ENCODE peak calls at places on chromosomes 7 and 10, in six cellular contexts. One of them, this sample, is unnamed.

GRCh38 chr7:128352138-128352537 is 8.4 kb upstream of the RBM28 start:
- DNase-seq in left ventricle myocardium inferior: peak; percentile 39
- DNase-seq in SK-N-SH: peak; percentile 63
- DNase-seq in psoas muscle: peak; percentile 82
- DNase-seq in neuronal stem cell: peak; percentile 35
- DNase-seq in fibroblast of lung: peak; percentile 45
- DNase-seq in this sample: no peak

GRCh38 chr7:16786257-16786656 is 18.5 kb downstream of the AGR2 start:
- DNase-seq in neuronal stem cell: no peak
- DNase-seq in fibroblast of lung: no peak
- DNase-seq in psoas muscle: no peak
- DNase-seq in left ventricle myocardium inferior: no peak
- DNase-seq in SK-N-SH: no peak
- DNase-seq in this sample: no peak

GRCh38 chr10:109928393-109928792 is 5.1 kb upstream of the XPNPEP1 start:
- DNase-seq in psoas muscle: no peak
- DNase-seq in fibroblast of lung: no peak
- DNase-seq in SK-N-SH: no peak
- DNase-seq in left ventricle myocardium inferior: no peak
- DNase-seq in neuronal stem cell: no peak
- DNase-seq in this sample: no peak

GRCh38 chr10:25768167-25768566 is 165.9 kb upstream of the MYO3A start:
- DNase-seq in left ventricle myocardium inferior: no peak
- DNase-seq in psoas muscle: no peak
- DNase-seq in neuronal stem cell: no peak
- DNase-seq in SK-N-SH: peak; percentile 11
- DNase-seq in fibroblast of lung: no peak
- DNase-seq in this sample: no peak

GRCh38 chr10:114307731-114308130 is 68.7 kb downstream of the VWA2 start:
- DNase-seq in fibroblast of lung: no peak
- DNase-seq in left ventricle myocardium inferior: no peak
- DNase-seq in neuronal stem cell: no peak
- DNase-seq in SK-N-SH: no peak
- DNase-seq in psoas muscle: no peak
- DNase-seq in this sample: no peak

GRCh38 chr10:104548090-104548489 is 93.0 kb upstream of the SORCS3 start:
- DNase-seq in SK-N-SH: no peak
- DNase-seq in left ventricle myocardium inferior: no peak
- DNase-seq in fibroblast of lung: peak; percentile 32
- DNase-seq in psoas muscle: no peak
- DNase-seq in neuronal stem cell: peak; percentile 31
- DNase-seq in this sample: no peak

GRCh38 chr7:14457567-14458453 is 444.7 kb downstream of the DGKB start:
- DNase-seq in SK-N-SH: peak; percentile 53
- DNase-seq in left ventricle myocardium inferior: peak; percentile 48
- DNase-seq in fibroblast of lung: peak; percentile 72
- DNase-seq in psoas muscle: peak; percentile 65
- DNase-seq in neuronal stem cell: peak; percentile 77
- DNase-seq in this sample: no peak

GRCh38 chr10:125064681-125065492 is 95.5 kb downstream of the CTBP2 start:
- DNase-seq in neuronal stem cell: no peak
- DNase-seq in fibroblast of lung: peak; percentile 91
- DNase-seq in SK-N-SH: no peak
- DNase-seq in left ventricle myocardium inferior: no peak
- DNase-seq in psoas muscle: peak; percentile 34
- DNase-seq in this sample: no peak

GRCh38 chr7:92567460-92567859 is 22.7 kb downstream of the FAM133B start:
- DNase-seq in left ventricle myocardium inferior: no peak
- DNase-seq in fibroblast of lung: peak; percentile 14
- DNase-seq in psoas muscle: no peak
- DNase-seq in SK-N-SH: no peak
- DNase-seq in neuronal stem cell: no peak
- DNase-seq in this sample: no peak

GRCh38 chr10:94005050-94005449 is 11.3 kb downstream of the PLCE1 start:
- DNase-seq in neuronal stem cell: no peak
- DNase-seq in left ventricle myocardium inferior: no peak
- DNase-seq in psoas muscle: no peak
- DNase-seq in fibroblast of lung: peak; percentile 80
- DNase-seq in SK-N-SH: no peak
- DNase-seq in this sample: no peak

GRCh38 chr10:110684800-110685446 is 40.8 kb downstream of the RBM20 start:
- DNase-seq in SK-N-SH: no peak
- DNase-seq in psoas muscle: peak; percentile 75
- DNase-seq in left ventricle myocardium inferior: no peak
- DNase-seq in fibroblast of lung: peak; percentile 64
- DNase-seq in neuronal stem cell: no peak
- DNase-seq in this sample: no peak

GRCh38 chr10:57694956-57695605 is 572.6 kb downstream of the IPMK start:
- DNase-seq in psoas muscle: no peak
- DNase-seq in fibroblast of lung: peak; percentile 45
- DNase-seq in neuronal stem cell: no peak
- DNase-seq in SK-N-SH: no peak
- DNase-seq in left ventricle myocardium inferior: no peak
- DNase-seq in this sample: no peak

GRCh38 chr10:129877773-129878371 is 86.2 kb downstream of the EBF3 start:
- DNase-seq in neuronal stem cell: no peak
- DNase-seq in fibroblast of lung: no peak
- DNase-seq in psoas muscle: peak; percentile 62
- DNase-seq in SK-N-SH: peak; percentile 50
- DNase-seq in left ventricle myocardium inferior: no peak
- DNase-seq in this sample: peak; percentile 13

GRCh38 chr10:100747826-100748231 is 2.4 kb downstream of the PAX2 start:
- DNase-seq in left ventricle myocardium inferior: no peak
- DNase-seq in fibroblast of lung: no peak
- DNase-seq in neuronal stem cell: no peak
- DNase-seq in SK-N-SH: peak; percentile 71
- DNase-seq in psoas muscle: no peak
- DNase-seq in this sample: no peak

GRCh38 chr10:30959855-30960247 is 71.8 kb downstream of the ZNF438 start:
- DNase-seq in psoas muscle: no peak
- DNase-seq in fibroblast of lung: no peak
- DNase-seq in neuronal stem cell: no peak
- DNase-seq in SK-N-SH: no peak
- DNase-seq in left ventricle myocardium inferior: no peak
- DNase-seq in this sample: no peak

GRCh38 chr7:111083423-111083822 is 7.5 kb upstream of the LRRN3 start:
- DNase-seq in neuronal stem cell: no peak
- DNase-seq in SK-N-SH: no peak
- DNase-seq in psoas muscle: no peak
- DNase-seq in left ventricle myocardium inferior: no peak
- DNase-seq in fibroblast of lung: peak; percentile 69
- DNase-seq in this sample: peak; percentile 70

GRCh38 chr10:119504651-119505050 is 37.9 kb downstream of the RGS10 start:
- DNase-seq in left ventricle myocardium inferior: no peak
- DNase-seq in fibroblast of lung: no peak
- DNase-seq in SK-N-SH: no peak
- DNase-seq in neuronal stem cell: no peak
- DNase-seq in psoas muscle: no peak
- DNase-seq in this sample: no peak

GRCh38 chr10:15427836-15428414 is 56.8 kb upstream of the FAM171A1 start:
- DNase-seq in psoas muscle: no peak
- DNase-seq in neuronal stem cell: peak; percentile 53
- DNase-seq in fibroblast of lung: peak; percentile 40
- DNase-seq in left ventricle myocardium inferior: no peak
- DNase-seq in SK-N-SH: peak; percentile 58
- DNase-seq in this sample: no peak

GRCh38 chr10:97572214-97572989 is at the start of gene ANKRD2:
- DNase-seq in psoas muscle: peak; percentile 93
- DNase-seq in fibroblast of lung: peak; percentile 64
- DNase-seq in SK-N-SH: peak; percentile 87
- DNase-seq in neuronal stem cell: peak; percentile 45
- DNase-seq in left ventricle myocardium inferior: peak; percentile 86
- DNase-seq in this sample: peak; percentile 22

GRCh38 chr10:4170633-4171314 is 385.8 kb upstream of the KLF6 start:
- DNase-seq in fibroblast of lung: no peak
- DNase-seq in neuronal stem cell: no peak
- DNase-seq in left ventricle myocardium inferior: no peak
- DNase-seq in SK-N-SH: no peak
- DNase-seq in psoas muscle: no peak
- DNase-seq in this sample: no peak

GRCh38 chr10:3482200-3482993 is 302.6 kb downstream of the KLF6 start:
- DNase-seq in psoas muscle: peak; percentile 42
- DNase-seq in neuronal stem cell: peak; percentile 64
- DNase-seq in fibroblast of lung: peak; percentile 96
- DNase-seq in left ventricle myocardium inferior: no peak
- DNase-seq in SK-N-SH: no peak
- DNase-seq in this sample: no peak

GRCh38 chr10:25176421-25176968 is 1.7 kb downstream of the GPR158 start:
- DNase-seq in SK-N-SH: peak; percentile 47
- DNase-seq in fibroblast of lung: peak; percentile 4
- DNase-seq in neuronal stem cell: no peak
- DNase-seq in left ventricle myocardium inferior: no peak
- DNase-seq in psoas muscle: no peak
- DNase-seq in this sample: no peak

GRCh38 chr7:112880786-112881418 is 90.7 kb upstream of the TMEM168 start:
- DNase-seq in fibroblast of lung: no peak
- DNase-seq in neuronal stem cell: no peak
- DNase-seq in SK-N-SH: no peak
- DNase-seq in left ventricle myocardium inferior: no peak
- DNase-seq in psoas muscle: no peak
- DNase-seq in this sample: no peak

GRCh38 chr10:22436893-22437619 is 91.8 kb downstream of the SPAG6 start:
- DNase-seq in left ventricle myocardium inferior: peak; percentile 94
- DNase-seq in neuronal stem cell: peak; percentile 91
- DNase-seq in fibroblast of lung: peak; percentile 95
- DNase-seq in SK-N-SH: peak; percentile 70
- DNase-seq in psoas muscle: peak; percentile 94
- DNase-seq in this sample: peak; percentile 89

GRCh38 chr10:3207351-3207750 is 34.8 kb upstream of the PITRM1 start:
- DNase-seq in left ventricle myocardium inferior: no peak
- DNase-seq in neuronal stem cell: no peak
- DNase-seq in psoas muscle: no peak
- DNase-seq in SK-N-SH: no peak
- DNase-seq in fibroblast of lung: no peak
- DNase-seq in this sample: no peak

GRCh38 chr7:30971840-30972563 is 8.2 kb downstream of the GHRHR start:
- DNase-seq in psoas muscle: no peak
- DNase-seq in neuronal stem cell: no peak
- DNase-seq in left ventricle myocardium inferior: no peak
- DNase-seq in SK-N-SH: peak; percentile 25
- DNase-seq in fibroblast of lung: no peak
- DNase-seq in this sample: no peak
- H3K27me3 ChIP-seq in psoas muscle: peaks cover 6% of the 10 kb centered on the region
- H3K27me3 ChIP-seq in neuronal stem cell: no peaks in the 10 kb centered on the region
- H3K27me3 ChIP-seq in left ventricle myocardium inferior: peaks cover 24% of the 10 kb centered on the region
- H3K27me3 ChIP-seq in SK-N-SH: peaks cover 29% of the 10 kb centered on the region
- H3K27me3 ChIP-seq in fibroblast of lung: peaks cover 17% of the 10 kb centered on the region
- H3K27me3 ChIP-seq in this sample: no peaks in the 10 kb centered on the region

GRCh38 chr10:7944537-7944936 is 110.0 kb upstream of the GATA3 start:
- DNase-seq in left ventricle myocardium inferior: no peak
- DNase-seq in fibroblast of lung: no peak
- DNase-seq in psoas muscle: no peak
- DNase-seq in SK-N-SH: peak; percentile 56
- DNase-seq in neuronal stem cell: no peak
- DNase-seq in this sample: no peak
- H3K4me3 ChIP-seq in left ventricle myocardium inferior: no peak overlapping the region
- H3K4me3 ChIP-seq in fibroblast of lung: no peak overlapping the region
- H3K4me3 ChIP-seq in psoas muscle: no peak overlapping the region
- H3K4me3 ChIP-seq in SK-N-SH: no peak overlapping the region
- H3K4me3 ChIP-seq in neuronal stem cell: no peak overlapping the region
- H3K4me3 ChIP-seq in this sample: no peak overlapping the region

GRCh38 chr10:90987383-90987782 is 66.5 kb upstream of the ANKRD1 start:
- DNase-seq in psoas muscle: no peak
- DNase-seq in left ventricle myocardium inferior: no peak
- DNase-seq in SK-N-SH: no peak
- DNase-seq in neuronal stem cell: no peak
- DNase-seq in fibroblast of lung: no peak
- DNase-seq in this sample: no peak

GRCh38 chr10:90986136-90986760 is 65.4 kb upstream of the ANKRD1 start:
- DNase-seq in fibroblast of lung: no peak
- DNase-seq in neuronal stem cell: no peak
- DNase-seq in left ventricle myocardium inferior: no peak
- DNase-seq in psoas muscle: no peak
- DNase-seq in SK-N-SH: no peak
- DNase-seq in this sample: no peak

GRCh38 chr10:90985301-90985700 is 64.4 kb upstream of the ANKRD1 start:
- DNase-seq in left ventricle myocardium inferior: no peak
- DNase-seq in fibroblast of lung: no peak
- DNase-seq in SK-N-SH: no peak
- DNase-seq in neuronal stem cell: no peak
- DNase-seq in psoas muscle: no peak
- DNase-seq in this sample: no peak

GRCh38 chr10:90988024-90988423 is 67.1 kb upstream of the ANKRD1 start:
- DNase-seq in SK-N-SH: no peak
- DNase-seq in neuronal stem cell: no peak
- DNase-seq in left ventricle myocardium inferior: no peak
- DNase-seq in psoas muscle: no peak
- DNase-seq in fibroblast of lung: no peak
- DNase-seq in this sample: no peak

DNA sequence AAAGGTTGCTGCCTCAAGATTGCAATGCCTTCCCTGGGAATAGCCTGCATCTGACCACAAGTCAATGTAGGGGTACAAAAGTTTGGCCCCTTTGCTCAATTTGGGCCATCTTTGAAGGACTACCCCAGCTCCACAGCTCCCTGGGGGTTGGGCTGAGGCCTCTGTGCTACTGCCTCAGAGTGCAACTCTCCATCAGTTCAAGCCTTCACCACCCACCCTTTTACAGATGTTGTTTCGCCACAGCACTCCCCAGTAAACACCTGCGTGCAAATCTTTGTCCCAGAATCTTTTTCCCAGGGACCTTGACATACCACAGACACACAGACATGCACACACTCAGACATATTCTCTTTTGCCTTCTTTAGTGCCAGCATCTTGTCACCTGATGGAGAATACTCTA is 66.0 kb upstream of the ANKRD1 start:
- DNase-seq in fibroblast of lung: no peak
- DNase-seq in neuronal stem cell: no peak
- DNase-seq in psoas muscle: no peak
- DNase-seq in left ventricle myocardium inferior: no peak
- DNase-seq in SK-N-SH: no peak
- DNase-seq in this sample: no peak
- H3K27ac ChIP-seq in fibroblast of lung: no peak overlapping the region
- H3K27ac ChIP-seq in neuronal stem cell: no peak overlapping the region
- H3K27ac ChIP-seq in psoas muscle: no peak overlapping the region
- H3K27ac ChIP-seq in left ventricle myocardium inferior: peak overlapping the region; percentile 89
- H3K27ac ChIP-seq in SK-N-SH: no peak overlapping the region
- H3K27ac ChIP-seq in this sample: no peak overlapping the region

GRCh38 chr7:101175664-101176063 is 4.4 kb downstream of the NAT16 start:
- DNase-seq in fibroblast of lung: no peak
- DNase-seq in left ventricle myocardium inferior: no peak
- DNase-seq in SK-N-SH: no peak
- DNase-seq in psoas muscle: no peak
- DNase-seq in neuronal stem cell: no peak
- DNase-seq in this sample: no peak

GRCh38 chr7:101172854-101173751 is 7.0 kb downstream of the NAT16 start:
- DNase-seq in fibroblast of lung: peak; percentile 56
- DNase-seq in left ventricle myocardium inferior: peak; percentile 75
- DNase-seq in SK-N-SH: peak; percentile 33
- DNase-seq in neuronal stem cell: no peak
- DNase-seq in psoas muscle: peak; percentile 86
- DNase-seq in this sample: no peak

GRCh38 chr7:101172005-101172853 is 6.9 kb upstream of the VGF start:
- DNase-seq in fibroblast of lung: no peak
- DNase-seq in left ventricle myocardium inferior: no peak
- DNase-seq in neuronal stem cell: no peak
- DNase-seq in SK-N-SH: peak; percentile 36
- DNase-seq in psoas muscle: no peak
- DNase-seq in this sample: no peak

GRCh38 chr7:101173752-101174244 is 6.3 kb downstream of the NAT16 start:
- DNase-seq in left ventricle myocardium inferior: no peak
- DNase-seq in fibroblast of lung: no peak
- DNase-seq in SK-N-SH: peak; percentile 80
- DNase-seq in neuronal stem cell: no peak
- DNase-seq in psoas muscle: no peak
- DNase-seq in this sample: peak; percentile 64

GRCh38 chr7:101174322-101174854 is 5.7 kb downstream of the NAT16 start:
- DNase-seq in fibroblast of lung: no peak
- DNase-seq in SK-N-SH: peak; percentile 16
- DNase-seq in neuronal stem cell: no peak
- DNase-seq in left ventricle myocardium inferior: no peak
- DNase-seq in psoas muscle: no peak
- DNase-seq in this sample: no peak
- H3K27me3 ChIP-seq in fibroblast of lung: peaks cover 74% of the 10 kb centered on the region
- H3K27me3 ChIP-seq in SK-N-SH: peaks cover 14% of the 10 kb centered on the region
- H3K27me3 ChIP-seq in neuronal stem cell: peaks cover 51% of the 10 kb centered on the region
- H3K27me3 ChIP-seq in left ventricle myocardium inferior: peaks cover 100% of the 10 kb centered on the region
- H3K27me3 ChIP-seq in psoas muscle: peaks cover 99% of the 10 kb centered on the region
- H3K27me3 ChIP-seq in this sample: peaks cover 69% of the 10 kb centered on the region

This sample was measured in CD4-positive, alpha-beta memory T cell.